ENCODE peak calls at places on chromosome 21, in nine cellular contexts. Q, A, N, J, X, F, V, Y and D are unnamed samples.

GRCh38 chr21:41567901-41568510 is 60.0 kb upstream of the TMPRSS2 start:
- DNase-seq in Q (no peak), A (no peak), N (no peak), J (no peak), X (no peak), F (no peak), V (no peak), Y (no peak), D (no peak)

GRCh38 chr21:28516996-28517592 is 475.6 kb downstream of the LTN1 start:
- DNase-seq in Q (no peak), A (peak), N (peak), J (peak), X (peak), F (peak), V (no peak), Y (peak), D (no peak)

GRCh38 chr21:37792046-37792445 is 124.2 kb downstream of the KCNJ6 start:
- DNase-seq in Q (no peak), A (no peak), N (no peak), J (no peak), X (no peak), F (no peak), V (peak), Y (no peak), D (peak)

GRCh38 chr21:38814126-38815059 is 8.7 kb downstream of the ETS2 start:
- DNase-seq in Q (no peak), A (no peak), N (no peak), J (no peak), X (no peak), F (peak), V (no peak), Y (no peak), D (no peak)

GRCh38 chr21:33384851-33385331 is 18.3 kb upstream of the IFNGR2 start:
- DNase-seq in Q (no peak), A (no peak), N (no peak), J (no peak), X (peak), F (no peak), V (no peak), Y (peak), D (no peak)

GRCh38 chr21:42841156-42841915 is 38.0 kb downstream of the WDR4 start:
- DNase-seq in Q (no peak), A (no peak), N (no peak), J (no peak), X (no peak), F (peak), V (no peak), Y (no peak), D (no peak)

GRCh38 chr21:36640260-36641244 is 58.4 kb upstream of the SIM2 start:
- DNase-seq in Q (no peak), A (no peak), N (no peak), J (no peak), X (peak), F (peak), V (no peak), Y (no peak), D (peak)

GRCh38 chr21:41659791-41660560 is 106.9 kb downstream of the RIPK4 start:
- DNase-seq in Q (no peak), A (no peak), N (no peak), J (no peak), X (no peak), F (no peak), V (no peak), Y (peak), D (peak)